ENCODE peak calls at places on chromosomes 5 and 9, in seven cellular contexts. N is PC-9, V is mesendoderm, Y is WERI-Rb-1, U is endothelial cell of umbilical vein, Z is esophagus muscularis mucosa, E is PC-3. W is an unnamed sample.

GRCh38 chr5:115374057-115374775 is 77.8 kb upstream of the CCDC112 start:
- DNase-seq in N (no peak), Y (no peak), E (no peak), V (no peak), Z (no peak), U (no peak), W (no peak)

GRCh38 chr5:175696139-175696854 is 38.4 kb downstream of the HRH2 start:
- DNase-seq in N (no peak), Y (peak), E (peak), V (peak), U (no peak), Z (no peak), W (peak)

GRCh38 chr9:113479150-113479761 is 15.7 kb downstream of the RGS3 start:
- DNase-seq in E (no peak), V (no peak), Y (no peak), N (no peak), Z (no peak), U (no peak), W (no peak)

GRCh38 chr5:59660737-59661136 is 232.8 kb downstream of the PDE4D start:
- DNase-seq in V (peak), N (no peak), Z (no peak), E (peak), U (peak), Y (no peak), W (peak)

GRCh38 chr5:37918420-37918819 is 78.6 kb upstream of the GDNF start:
- DNase-seq in E (no peak), Z (peak), Y (no peak), N (no peak), U (no peak), V (no peak), W (no peak)

GRCh38 chr5:176692835-176693476 is 45.7 kb downstream of the TSPAN17 start:
- DNase-seq in Z (no peak), U (no peak), V (no peak), E (no peak), Y (no peak), N (peak), W (no peak)

GRCh38 chr5:170405822-170406221 is 16.7 kb upstream of the KCNMB1 start:
- DNase-seq in E (no peak), Z (no peak), Y (no peak), U (no peak), V (no peak), N (no peak), W (no peak)

GRCh38 chr9:684950-685340 is 156.6 kb upstream of the DMRT1 start:
- DNase-seq in N (no peak), V (no peak), Y (no peak), U (peak), E (peak), Z (peak), W (peak)

GRCh38 chr9:132973713-132974112 is 4.8 kb upstream of the GFI1B start:
- DNase-seq in Z (no peak), V (peak), Y (peak), E (no peak), U (no peak), N (no peak), W (peak)

GRCh38 chr5:107043665-107044064 is 627.1 kb downstream of the EFNA5 start:
- DNase-seq in N (no peak), V (no peak), U (no peak), Z (no peak), Y (no peak), E (no peak), W (no peak)

GRCh38 chr5:92505145-92505544 is 1075.9 kb downstream of the NR2F1-AS1 start:
- DNase-seq in V (no peak), N (no peak), E (no peak), Y (no peak), Z (no peak), U (peak), W (peak)

GRCh38 chr5:37665272-37665671 is 174.6 kb downstream of the GDNF start:
- DNase-seq in Z (no peak), N (no peak), V (no peak), E (no peak), Y (no peak), U (peak), W (no peak)

GRCh38 chr5:126587551-126588390 is 7.2 kb downstream of the ALDH7A1 start:
- DNase-seq in V (no peak), E (no peak), U (no peak), Z (no peak), Y (no peak), N (no peak), W (no peak)

GRCh38 chr5:173594061-173594460 is 22.4 kb downstream of the BOD1 start:
- DNase-seq in N (no peak), U (no peak), V (no peak), E (no peak), Y (no peak), Z (no peak), W (peak)

GRCh38 chr9:130321082-130321481 is 55.5 kb downstream of the HMCN2 start:
- DNase-seq in V (no peak), N (no peak), Z (no peak), E (no peak), Y (no peak), U (no peak), W (no peak)

GRCh38 chr5:19002111-19002510 is 985.9 kb downstream of the CDH18 start:
- DNase-seq in E (no peak), Z (no peak), Y (no peak), N (no peak), U (no peak), V (no peak), W (no peak)

GRCh38 chr5:130272837-130273236 is 368.6 kb downstream of the CHSY3 start:
- DNase-seq in Y (no peak), N (no peak), Z (no peak), U (no peak), E (no peak), V (no peak), W (no peak)

GRCh38 chr5:74767579-74767913 is 497 bp downstream of the NSA2 start:
- DNase-seq in U (no peak), N (peak), Y (peak), Z (no peak), V (peak), E (peak), W (peak)

GRCh38 chr5:157710887-157711286 is 20.3 kb upstream of the THG1L start:
- DNase-seq in U (no peak), V (no peak), Z (no peak), E (peak), Y (no peak), N (peak), W (peak)

GRCh38 chr9:5642170-5642569 is 13.3 kb downstream of the RIC1 start:
- DNase-seq in V (no peak), N (no peak), U (no peak), E (no peak), Z (no peak), Y (no peak), W (no peak)

GRCh38 chr5:96823900-96824351 is 16.2 kb upstream of the ERAP1 start:
- DNase-seq in U (peak), E (peak), V (no peak), N (peak), Z (no peak), Y (no peak), W (peak)

GRCh38 chr9:17852108-17852507 is 273.2 kb downstream of the SH3GL2 start:
- DNase-seq in Z (no peak), V (peak), N (no peak), Y (no peak), U (no peak), E (no peak), W (no peak)

GRCh38 chr5:15209053-15209762 is 290.8 kb upstream of the FBXL7 start:
- DNase-seq in E (no peak), Y (no peak), Z (peak), V (peak), U (no peak), N (no peak), W (no peak)

GRCh38 chr5:137320056-137321045 is 178.8 kb downstream of the SPOCK1 start:
- DNase-seq in Y (peak), U (peak), E (peak), V (peak), Z (no peak), N (peak), W (peak)

GRCh38 chr9:71120439-71121247 is 778 bp downstream of the TRPM3 start:
- DNase-seq in N (no peak), Y (no peak), E (no peak), V (peak), U (no peak), Z (no peak), W (no peak)

GRCh38 chr5:59099270-59099994 is 516.6 kb downstream of the RAB3C start:
- DNase-seq in Y (no peak), Z (no peak), U (no peak), V (no peak), E (peak), N (peak), W (peak)

GRCh38 chr5:124056326-124057160 is 544.6 kb downstream of the CSNK1G3 start:
- DNase-seq in Z (no peak), E (no peak), V (no peak), N (no peak), Y (no peak), U (no peak), W (no peak)

DNA sequence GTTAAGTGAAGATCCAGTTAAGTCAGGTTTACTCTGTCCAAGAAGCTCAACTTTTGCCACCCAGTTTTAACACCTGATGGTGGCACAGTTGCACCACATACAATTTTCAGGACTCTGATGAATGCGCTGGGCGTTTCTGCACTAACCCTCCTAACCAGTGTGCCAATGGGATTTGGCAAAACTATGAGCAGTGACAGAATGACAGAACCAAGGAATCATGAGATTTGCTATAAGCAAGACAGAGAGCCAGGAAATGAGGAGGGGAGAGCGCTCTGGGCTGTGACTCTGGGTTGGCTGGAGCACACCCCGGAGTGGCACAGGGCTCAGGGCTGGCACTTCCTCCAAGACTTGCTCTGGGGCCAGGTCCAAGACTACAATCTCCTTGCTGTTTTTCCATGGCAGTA is 84.1 kb downstream of the SH3PXD2B start:
- DNase-seq in Z (no peak), V (no peak), Y (no peak), N (no peak), E (no peak), U (no peak), W (no peak)
- H3K27ac ChIP-seq in Z (no peak), V (no peak), Y (no peak), N (no peak), E (no peak), U (no peak), W (no peak)

GRCh38 chr9:35679091-35679490 is 5.4 kb downstream of the CA9 start:
- DNase-seq in N (no peak), V (no peak), E (no peak), Y (no peak), Z (no peak), U (no peak), W (no peak)

GRCh38 chr9:35673132-35673997 is at the start of gene CA9:
- DNase-seq in E (no peak), Y (no peak), N (peak), V (no peak), U (no peak), Z (no peak), W (no peak)

GRCh38 chr9:35673998-35674361 is 252 bp downstream of the CA9 start:
- DNase-seq in Z (no peak), Y (no peak), V (no peak), N (no peak), E (no peak), U (no peak), W (no peak)

GRCh38 chr9:35675204-35675603 is 1.5 kb downstream of the CA9 start:
- DNase-seq in V (peak), N (no peak), E (no peak), U (no peak), Z (no peak), Y (no peak), W (no peak)

DNA sequence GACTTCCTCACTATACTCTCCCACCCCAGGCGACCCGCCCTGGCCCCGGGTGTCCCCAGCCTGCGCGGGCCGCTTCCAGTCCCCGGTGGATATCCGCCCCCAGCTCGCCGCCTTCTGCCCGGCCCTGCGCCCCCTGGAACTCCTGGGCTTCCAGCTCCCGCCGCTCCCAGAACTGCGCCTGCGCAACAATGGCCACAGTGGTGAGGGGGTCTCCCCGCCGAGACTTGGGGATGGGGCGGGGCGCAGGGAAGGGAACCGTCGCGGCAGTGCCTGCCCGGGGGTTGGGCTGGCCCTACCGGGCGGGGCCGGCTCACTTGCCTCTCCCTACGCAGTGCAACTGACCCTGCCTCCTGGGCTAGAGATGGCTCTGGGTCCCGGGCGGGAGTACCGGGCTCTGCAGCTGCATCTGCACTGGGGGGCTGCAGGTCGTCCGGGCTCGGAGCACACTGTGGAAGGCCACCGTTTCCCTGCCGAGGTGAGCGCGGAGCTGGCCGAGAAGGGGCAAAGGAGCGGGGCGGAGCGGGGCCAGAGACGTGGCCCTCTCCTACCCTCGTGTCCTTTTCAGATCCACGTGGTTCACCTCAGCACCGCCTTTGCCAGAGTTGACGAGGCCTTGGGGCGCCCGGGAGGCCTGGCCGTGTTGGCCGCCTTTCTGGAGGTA is 2.1 kb downstream of the CA9 start:
- DNase-seq in Z (no peak), V (peak), Y (no peak), E (no peak), N (no peak), U (peak), W (peak)
- H3K4me3 ChIP-seq in Z (peak), V (peak), Y (no peak), E (no peak), N (no peak), U (peak), W (peak)

GRCh38 chr9:14068690-14069089 is 245.3 kb downstream of the NFIB start:
- DNase-seq in E (no peak), U (no peak), V (no peak), Y (no peak), Z (no peak), N (no peak), W (no peak)

GRCh38 chr9:14063799-14064198 is 250.1 kb downstream of the NFIB start:
- DNase-seq in Y (no peak), Z (no peak), E (no peak), N (no peak), V (no peak), U (no peak), W (no peak)

GRCh38 chr9:14066032-14066431 is 247.9 kb downstream of the NFIB start:
- DNase-seq in Z (no peak), U (no peak), V (no peak), N (no peak), Y (no peak), E (no peak), W (no peak)

GRCh38 chr9:14062449-14063187 is 251.3 kb downstream of the NFIB start:
- DNase-seq in Z (no peak), U (peak), N (peak), V (no peak), E (peak), Y (no peak), W (peak)

GRCh38 chr9:14066815-14067214 is 247.1 kb downstream of the NFIB start:
- DNase-seq in U (peak), Z (no peak), V (no peak), E (peak), N (no peak), Y (no peak), W (no peak)
- H3K27ac ChIP-seq in U (no peak), Z (no peak), V (no peak), E (no peak), N (no peak), Y (no peak), W (no peak)

GRCh38 chr9:84101892-84102632 is 121.5 kb downstream of the RMI1 start:
- DNase-seq in N (no peak), E (no peak), Z (no peak), Y (no peak), V (no peak), U (no peak), W (no peak)
- H3K4me3 ChIP-seq in N (no peak), E (no peak), Z (peak), Y (no peak), V (no peak), U (no peak), W (no peak)

DNA sequence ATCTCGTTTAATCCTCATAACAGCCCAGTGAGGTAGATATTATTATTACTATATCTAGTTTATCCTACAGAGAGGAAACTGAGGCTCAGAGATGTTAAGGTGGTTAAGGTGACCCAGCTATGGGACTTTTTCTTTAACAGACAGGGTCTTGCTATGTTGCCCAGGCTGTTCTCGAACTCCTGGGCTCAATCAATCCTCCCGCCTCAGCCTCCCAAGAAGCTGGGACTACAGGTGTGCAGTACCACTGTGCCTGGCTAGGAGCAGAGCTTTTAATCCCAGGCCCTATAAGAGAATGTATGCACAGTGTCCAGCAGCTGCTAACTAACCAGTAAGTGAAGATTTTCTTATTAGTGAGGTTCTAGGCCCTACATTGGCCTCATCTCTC is 62.4 kb downstream of the PCDH1 start:
- DNase-seq in Y (no peak), V (no peak), N (no peak), U (no peak), Z (no peak), E (no peak), W (no peak)
- H3K27ac ChIP-seq in Y (no peak), V (peak), N (no peak), U (peak), Z (no peak), E (no peak), W (no peak)

DNA sequence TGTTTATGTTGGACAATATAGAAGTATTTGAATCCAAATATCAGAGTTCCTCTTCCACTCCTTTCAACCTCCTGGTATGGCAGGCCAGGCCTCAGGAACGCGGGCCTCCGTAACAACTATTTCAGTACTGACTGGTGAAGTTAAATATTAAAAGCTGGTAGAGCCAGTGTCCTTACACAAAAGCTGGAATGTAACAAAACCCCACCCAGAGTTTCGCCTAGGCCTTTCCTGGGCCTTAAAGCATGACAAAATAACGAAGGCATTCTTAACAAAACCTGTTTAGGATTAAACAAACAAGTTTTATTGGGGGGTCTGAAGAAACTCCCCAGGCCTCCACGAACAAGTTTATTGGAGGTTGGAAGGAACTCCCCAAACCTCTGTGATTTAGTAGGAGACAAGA is 61.6 kb upstream of the GNE start:
- DNase-seq in Y (no peak), E (peak), Z (no peak), N (peak), U (no peak), V (no peak), W (peak)
- H3K4me3 ChIP-seq in Y (no peak), E (no peak), Z (no peak), N (peak), U (no peak), V (no peak), W (no peak)

DNA sequence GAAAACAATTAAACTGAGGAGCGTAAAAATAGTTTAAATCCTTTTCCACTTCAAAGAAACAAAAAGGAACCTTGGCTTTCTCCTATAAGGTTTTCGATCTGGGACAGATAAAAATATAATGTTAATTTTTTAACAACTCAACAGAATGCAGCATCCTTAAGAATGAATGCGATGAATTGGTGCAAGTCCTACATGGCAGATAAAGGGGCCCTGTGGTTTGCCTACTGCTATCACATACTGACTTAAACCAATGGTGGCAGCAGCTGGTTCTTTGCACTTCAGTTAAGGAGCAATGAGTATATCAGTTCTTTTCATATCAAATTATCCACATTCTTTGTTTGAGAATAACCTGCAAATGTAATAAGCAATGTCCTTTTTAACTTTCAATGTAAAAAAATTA is 12.4 kb upstream of the TYRP1 start:
- DNase-seq in N (no peak), V (peak), U (peak), Z (no peak), E (no peak), Y (no peak), W (no peak)
- H3K27ac ChIP-seq in N (no peak), V (no peak), U (no peak), Z (no peak), E (no peak), Y (no peak), W (no peak)

GRCh38 chr5:73304381-73304780 is 131.4 kb downstream of the TMEM174 start:
- DNase-seq in E (no peak), V (no peak), N (no peak), Z (no peak), Y (no peak), U (no peak), W (no peak)
- H3K4me3 ChIP-seq in E (no peak), V (no peak), N (no peak), Z (no peak), Y (no peak), U (no peak), W (no peak)

GRCh38 chr9:121333950-121334773 is 35.9 kb downstream of the STOM start:
- DNase-seq in Z (no peak), E (no peak), U (no peak), V (no peak), N (peak), Y (no peak), W (no peak)
- H3K27ac ChIP-seq in Z (peak), E (no peak), U (no peak), V (no peak), N (no peak), Y (no peak), W (no peak)

GRCh38 chr9:37528652-37529072 is 42.9 kb downstream of the POLR1E start:
- DNase-seq in U (no peak), Y (no peak), N (no peak), Z (no peak), E (no peak), V (no peak), W (no peak)

GRCh38 chr9:37534412-37534811 is 41.8 kb downstream of the FBXO10 start:
- DNase-seq in U (no peak), V (no peak), Z (no peak), N (no peak), Y (no peak), E (no peak), W (no peak)

GRCh38 chr9:37531699-37532098 is 44.5 kb downstream of the FBXO10 start:
- DNase-seq in E (no peak), Y (no peak), N (no peak), U (no peak), V (no peak), Z (no peak), W (no peak)

GRCh38 chr9:37523916-37524315 is 38.2 kb downstream of the POLR1E start:
- DNase-seq in Z (no peak), U (no peak), E (no peak), V (no peak), N (no peak), Y (no peak), W (no peak)

DNA sequence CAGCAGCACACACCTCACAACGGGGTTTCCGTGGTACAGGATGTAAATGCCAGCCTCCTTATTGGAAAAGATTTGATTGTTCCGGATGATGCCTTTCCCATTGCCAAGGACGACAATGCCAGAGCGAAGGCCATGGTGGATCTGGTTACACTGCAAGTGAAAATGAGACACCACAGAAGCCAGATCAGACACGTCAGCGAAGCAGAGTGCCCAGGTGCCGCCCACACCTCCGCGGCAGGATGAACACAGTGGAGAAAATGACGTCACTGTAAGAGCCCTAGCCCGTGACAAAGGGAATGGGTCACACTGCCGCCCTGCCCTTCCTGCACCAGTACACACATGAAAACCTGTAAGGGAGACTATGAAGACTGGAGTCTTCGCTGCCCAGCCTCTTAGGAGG is 43.4 kb downstream of the POLR1E start:
- DNase-seq in U (no peak), E (no peak), Y (no peak), V (no peak), Z (no peak), N (no peak), W (no peak)
- H3K4me3 ChIP-seq in U (no peak), E (no peak), Y (no peak), V (no peak), Z (no peak), N (no peak), W (no peak)